ENCODE peak calls at places on chromosomes 2 and 18, in eight cellular contexts. J is NCI-H1694 treated with DMSO at 0.1 percent for 48 hours, X is ecto neural progenitor cell, V is cardiac muscle cell, I is ACHN, E is A549, O is tibial nerve, P is GM12892. G is an unnamed sample.
A peak's percentile ranks its signal among the peaks of the same experiment; 100 is the strongest.

GRCh38 chr2:101265893-101266499 is 13.3 kb downstream of the CNOT11 start:
- DNase-seq in J (no peak), X (no peak), V (no peak), I (no peak), E (no peak), O (no peak), P (no peak), G (no peak)

GRCh38 chr2:28707592-28707991 is 44.0 kb upstream of the PPP1CB start:
- DNase-seq in J (no peak), X (no peak), V (no peak), I (no peak), E (no peak), O (no peak), P (no peak), G (no peak)

GRCh38 chr2:219698684-219699439 is 71.4 kb downstream of the SLC4A3 start:
- DNase-seq in J (no peak), X (no peak), V (no peak), I (no peak), E (no peak), O (no peak), P (no peak), G (no peak)

GRCh38 chr2:207230261-207231105 is 64.7 kb upstream of the KLF7 start:
- DNase-seq in J (no peak), X (peak; percentile 56), V (peak; percentile 16), I (peak; percentile 44), E (peak; percentile 35), O (no peak), P (no peak), G (no peak)

GRCh38 chr2:130920417-130921030 is 83.8 kb downstream of the ARHGEF4 start:
- DNase-seq in J (peak; percentile 84), X (peak; percentile 81), V (peak; percentile 83), I (peak; percentile 69), E (peak; percentile 71), O (peak; percentile 73), P (no peak), G (no peak)

GRCh38 chr2:238847841-238848565 is at the start of gene TWIST2:
- DNase-seq in J (no peak), X (peak; percentile 75), V (no peak), I (peak; percentile 77), E (peak; percentile 80), O (peak; percentile 80), P (no peak), G (no peak)

GRCh38 chr2:108988796-108989713 is at the start of gene EDAR:
- DNase-seq in J (peak; percentile 26), X (peak; percentile 75), V (peak; percentile 70), I (peak; percentile 54), E (peak; percentile 65), O (no peak), P (peak; percentile 37), G (no peak)

GRCh38 chr2:195636890-195637289 is 20.1 kb upstream of the SLC39A10 start:
- DNase-seq in J (no peak), X (no peak), V (no peak), I (no peak), E (no peak), O (no peak), P (no peak), G (no peak)

GRCh38 chr18:54739476-54739875 is 88.8 kb upstream of the RAB27B start:
- DNase-seq in J (no peak), X (no peak), V (no peak), I (no peak), E (no peak), O (no peak), P (no peak), G (no peak)

GRCh38 chr2:18440141-18440605 is 120.3 kb downstream of the RDH14 start:
- DNase-seq in J (no peak), X (no peak), V (no peak), I (no peak), E (no peak), O (no peak), P (no peak), G (no peak)

GRCh38 chr2:158583923-158584322 is 127.2 kb downstream of the PKP4 start:
- DNase-seq in J (no peak), X (no peak), V (no peak), I (no peak), E (no peak), O (no peak), P (no peak), G (no peak)

GRCh38 chr18:77918738-77919137 is 669.1 kb downstream of the GALR1 start:
- DNase-seq in J (no peak), X (no peak), V (no peak), I (no peak), E (no peak), O (no peak), P (no peak), G (no peak)